ENCODE peak calls at places on chromosomes 7 and 10, in five cellular contexts. L is thoracic aorta, G is AG04450, C is hepatocyte, N is GM10248. M is an unnamed sample.

GRCh38 chr7:151376218-151376902 is 33.5 kb downstream of the WDR86 start:
- DNase-seq in L (no peak), G (no peak), C (no peak), N (peak), M (no peak)

GRCh38 chr10:86688398-86688921 is 20.1 kb downstream of the LDB3 start:
- DNase-seq in L (no peak), G (peak), C (peak), N (peak), M (peak)

GRCh38 chr7:135911091-135911490 is 66.1 kb downstream of the MTPN start:
- DNase-seq in L (no peak), G (no peak), C (peak), N (no peak), M (no peak)

GRCh38 chr7:43170571-43170970 is 58.1 kb downstream of the HECW1 start:
- DNase-seq in L (no peak), G (no peak), C (no peak), N (no peak), M (no peak)

GRCh38 chr10:74770400-74770799 is 56.0 kb upstream of the KAT6B start:
- DNase-seq in L (no peak), G (no peak), C (no peak), N (no peak), M (peak)

GRCh38 chr10:132382231-132382922 is 14.6 kb upstream of the PWWP2B start:
- DNase-seq in L (no peak), G (no peak), C (no peak), N (no peak), M (no peak)

GRCh38 chr10:12703813-12704212 is 297.7 kb downstream of the CCDC3 start:
- DNase-seq in L (no peak), G (peak), C (no peak), N (no peak), M (no peak)

GRCh38 chr10:124002391-124003069 is 90.9 kb downstream of the CHST15 start:
- DNase-seq in L (no peak), G (no peak), C (no peak), N (peak), M (no peak)

DNA sequence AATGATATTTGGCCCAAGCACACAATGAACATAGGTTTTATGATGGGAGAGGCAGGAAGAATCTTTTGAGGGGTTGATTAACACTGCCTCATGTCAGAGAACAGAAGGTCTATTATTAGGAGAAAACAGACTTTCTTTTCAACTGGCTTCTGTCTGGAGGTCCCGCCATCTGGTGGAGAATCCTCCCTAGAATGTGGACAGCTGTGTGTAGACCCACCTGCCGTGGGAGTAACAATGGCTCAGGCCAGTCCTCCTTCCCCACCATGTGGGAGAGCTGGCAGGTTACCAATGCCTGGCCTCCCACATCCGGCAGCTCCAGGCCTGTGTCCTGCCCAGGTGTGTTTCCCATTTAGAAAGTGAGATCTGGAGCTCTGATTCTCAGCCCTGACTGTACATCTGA is 70.4 kb upstream of the AOAH start:
- DNase-seq in L (no peak), G (no peak), C (no peak), N (no peak), M (no peak)
- TF ChIP-seq CTCF in L (no peak), G (no peak), C (no peak), N (no peak), M (no peak)

GRCh38 chr7:117158941-117159705 is 163.7 kb downstream of the WNT2 start:
- DNase-seq in L (no peak), G (no peak), C (no peak), N (no peak), M (no peak)

GRCh38 chr7:117155694-117156093 is 167.2 kb downstream of the WNT2 start:
- DNase-seq in L (no peak), G (no peak), C (no peak), N (no peak), M (no peak)

GRCh38 chr7:117157871-117158209 is 165.0 kb downstream of the WNT2 start:
- DNase-seq in L (no peak), G (no peak), C (no peak), N (no peak), M (no peak)

GRCh38 chr7:117154721-117155120 is 168.1 kb downstream of the WNT2 start:
- DNase-seq in L (no peak), G (no peak), C (no peak), N (no peak), M (no peak)

GRCh38 chr7:117157121-117157870 is 165.6 kb downstream of the WNT2 start:
- DNase-seq in L (peak), G (peak), C (peak), N (no peak), M (no peak)
- TF ChIP-seq CTCF in L (no peak), G (peak), C (peak), N (no peak), M (no peak)

GRCh38 chr10:79144341-79145173 is 75.8 kb downstream of the ZMIZ1 start:
- DNase-seq in L (no peak), G (no peak), C (no peak), N (no peak), M (no peak)

GRCh38 chr10:79143879-79144278 is 75.1 kb downstream of the ZMIZ1 start:
- DNase-seq in L (no peak), G (no peak), C (no peak), N (no peak), M (no peak)

GRCh38 chr10:79142064-79142491 is 73.3 kb downstream of the ZMIZ1 start:
- DNase-seq in L (no peak), G (no peak), C (no peak), N (no peak), M (no peak)

GRCh38 chr10:79140906-79141305 is 72.1 kb downstream of the ZMIZ1 start:
- DNase-seq in L (no peak), G (no peak), C (no peak), N (no peak), M (no peak)

DNA sequence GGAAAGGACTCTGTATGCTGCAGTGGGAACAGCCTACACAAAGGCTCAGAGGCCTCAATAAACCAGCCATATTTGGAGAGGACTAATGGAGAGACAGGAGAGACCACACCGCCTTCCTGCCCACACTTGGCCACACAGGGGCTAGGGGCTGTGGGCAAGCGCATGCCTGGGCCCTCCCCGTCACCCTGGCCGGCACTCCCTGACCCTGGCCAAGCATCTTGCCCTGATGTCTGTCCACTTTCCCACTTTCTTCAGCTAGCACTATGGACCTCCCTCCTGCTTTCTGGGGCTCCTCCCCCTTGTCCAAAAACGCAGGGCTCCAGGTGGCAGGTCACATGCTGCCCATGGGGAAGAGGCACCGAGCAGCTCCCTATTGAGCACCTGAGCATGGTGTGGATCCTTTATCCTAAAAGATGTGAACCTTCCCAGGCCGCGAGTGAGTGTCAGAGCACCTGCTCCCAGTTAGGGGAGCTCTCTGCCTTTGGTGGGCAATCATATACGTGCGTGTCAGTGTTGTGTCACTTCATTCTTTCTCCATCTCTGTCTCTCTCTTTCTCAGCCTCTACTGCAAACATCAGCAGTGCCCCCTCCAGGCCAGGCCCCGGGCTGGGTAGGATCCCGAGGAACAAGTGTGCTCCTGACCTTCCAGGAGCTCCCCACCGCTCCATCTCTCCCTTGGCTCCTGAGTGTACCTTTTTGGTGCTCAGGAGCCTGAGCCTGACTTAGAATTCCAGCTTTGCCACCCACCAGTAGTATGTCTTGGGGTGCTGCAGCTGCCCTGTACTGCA is 74.0 kb downstream of the ZMIZ1 start:
- DNase-seq in L (no peak), G (no peak), C (no peak), N (no peak), M (no peak)
- TF ChIP-seq CTCF in L (no peak), G (no peak), C (no peak), N (peak), M (no peak)

GRCh38 chr7:116517626-116518025 is 7.2 kb upstream of the CAV1 start:
- DNase-seq in L (no peak), G (no peak), C (no peak), N (no peak), M (no peak)

GRCh38 chr7:116522247-116522646 is 2.6 kb upstream of the CAV1 start:
- DNase-seq in L (no peak), G (no peak), C (no peak), N (no peak), M (no peak)

GRCh38 chr7:116521046-116521664 is 3.7 kb upstream of the CAV1 start:
- DNase-seq in L (no peak), G (no peak), C (no peak), N (no peak), M (no peak)

GRCh38 chr7:116515584-116515983 is 9.3 kb upstream of the CAV1 start:
- DNase-seq in L (no peak), G (no peak), C (no peak), N (no peak), M (no peak)

GRCh38 chr7:116518971-116519370 is 5.9 kb upstream of the CAV1 start:
- DNase-seq in L (no peak), G (no peak), C (no peak), N (no peak), M (no peak)
- TF ChIP-seq CTCF in L (no peak), G (no peak), C (no peak), N (no peak), M (no peak)

GRCh38 chr7:5594616-5595544 is 171.2 kb upstream of the TNRC18 start:
- DNase-seq in L (no peak), G (no peak), C (peak), N (no peak), M (peak)
- TF ChIP-seq CTCF in L (no peak), G (no peak), C (no peak), N (no peak), M (no peak)

DNA sequence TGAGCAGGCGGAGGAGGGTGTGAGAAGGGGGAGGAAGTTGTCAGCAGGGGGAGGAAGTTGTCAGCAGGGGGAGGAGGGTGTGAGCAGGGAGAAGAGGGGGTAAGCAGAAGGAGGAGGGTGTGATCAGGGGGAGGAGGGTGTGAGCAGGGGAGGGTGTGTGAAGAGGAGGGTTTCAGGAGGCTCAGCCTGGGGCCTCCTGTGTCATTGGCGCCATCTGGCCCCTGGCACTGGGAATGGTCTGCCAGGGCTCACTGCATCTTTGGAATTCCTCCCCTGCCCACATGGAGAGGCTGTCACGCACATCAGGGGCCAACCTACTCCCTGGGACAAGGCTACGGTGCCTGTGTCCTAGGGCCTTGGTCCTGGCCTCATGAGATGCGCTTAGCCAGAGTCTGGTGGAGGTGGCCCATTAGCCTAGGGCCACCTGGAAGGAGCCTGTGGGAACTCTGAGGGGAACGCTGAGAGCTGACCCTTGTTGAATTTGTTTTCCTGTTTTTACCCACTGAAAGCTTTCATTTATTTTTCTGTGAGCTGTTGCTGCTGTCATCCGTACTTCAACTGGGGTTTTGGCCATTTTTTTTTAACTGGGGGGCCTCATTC is 18.0 kb downstream of the CAMK2B start:
- DNase-seq in L (no peak), G (no peak), C (no peak), N (peak), M (peak)
- TF ChIP-seq CTCF in L (no peak), G (peak), C (no peak), N (peak), M (peak)

DNA sequence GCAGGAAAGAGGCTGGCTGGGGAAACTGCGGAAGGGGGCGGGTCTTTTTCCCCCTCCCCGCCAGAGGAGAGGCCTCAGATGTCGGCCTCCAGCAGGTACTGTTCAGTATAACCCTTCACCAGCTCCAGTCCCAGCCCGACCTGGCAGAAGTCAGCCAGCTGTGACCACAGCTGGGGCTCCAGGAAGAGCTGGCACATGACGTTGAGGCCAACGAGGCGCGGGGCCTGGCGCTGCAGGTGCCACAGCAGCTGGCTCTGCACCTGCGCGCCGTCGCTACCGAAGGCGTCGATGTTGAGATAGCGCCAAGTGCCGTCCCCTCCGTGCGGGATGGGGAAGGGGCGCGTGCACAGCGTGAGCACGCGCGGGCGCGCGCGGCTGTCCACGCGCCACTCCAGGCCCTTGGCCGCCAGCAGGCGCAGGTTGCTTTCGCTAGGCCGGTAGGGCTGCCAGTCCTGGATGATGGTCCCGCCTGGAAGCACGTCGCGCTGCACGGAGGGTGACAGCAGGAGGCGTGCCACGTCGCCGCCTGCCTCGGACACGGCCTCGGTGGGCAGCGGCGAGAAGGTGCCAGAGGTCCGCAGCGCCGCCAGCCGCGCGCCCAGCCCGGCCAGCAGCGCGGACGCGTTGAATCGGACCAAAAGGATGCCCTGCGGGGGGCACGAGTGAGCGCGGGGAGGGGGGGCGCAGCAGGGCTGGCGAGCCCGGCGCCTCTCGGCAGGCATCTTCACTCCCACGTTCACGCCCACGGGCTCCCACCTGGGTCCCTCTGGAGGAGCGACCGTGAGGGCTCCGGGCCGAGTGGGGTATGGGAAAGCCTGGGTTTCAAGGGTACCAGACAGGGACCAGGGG is 6.9 kb upstream of the VGF start:
- DNase-seq in L (no peak), G (no peak), C (no peak), N (no peak), M (no peak)
- TF ChIP-seq CTCF in L (no peak), G (no peak), C (no peak), N (no peak), M (no peak)

DNA sequence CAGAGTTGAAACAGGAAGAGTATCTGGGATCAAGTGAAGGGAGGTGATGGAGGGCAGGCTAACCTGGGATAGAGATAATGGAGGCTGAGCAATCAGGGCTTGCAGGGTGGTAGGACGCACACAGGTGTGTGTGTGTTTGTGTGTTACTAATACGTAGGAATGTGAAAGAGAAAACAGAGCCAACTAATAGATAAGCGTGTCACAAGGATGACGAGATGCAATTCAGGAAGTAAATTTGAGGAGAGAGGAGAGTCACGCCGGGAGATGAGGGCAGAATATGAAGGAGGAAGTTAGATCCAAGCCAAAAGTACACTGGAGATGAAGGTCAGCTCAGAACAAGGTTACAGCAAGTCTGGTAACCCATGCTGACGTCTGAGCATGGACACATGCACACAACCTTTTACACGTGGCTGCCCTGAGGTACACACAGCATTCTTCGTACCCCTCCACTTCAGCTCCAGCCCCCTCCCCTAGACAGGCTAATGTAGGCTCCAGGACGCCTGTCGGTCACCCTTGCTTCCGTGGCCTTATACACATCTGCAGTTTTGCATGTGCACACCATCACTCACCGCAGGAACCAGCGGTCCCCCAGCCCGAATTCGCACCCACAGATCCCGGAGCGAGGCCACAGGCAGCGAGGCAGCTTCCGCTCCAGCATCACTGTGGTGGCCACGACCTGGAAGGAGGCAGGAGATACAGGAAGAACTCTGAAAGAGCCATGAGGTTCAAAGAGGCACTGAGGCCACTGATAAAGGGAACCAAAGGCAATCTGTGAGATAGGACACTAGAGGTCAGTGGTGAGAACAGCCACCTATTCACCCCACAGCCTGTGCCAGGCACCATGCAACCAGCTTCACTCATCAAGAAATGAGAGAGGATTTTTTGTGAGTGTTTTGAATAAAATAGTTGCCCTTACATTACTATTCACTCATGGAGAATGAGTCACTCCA is 23.7 kb upstream of the TRPV6 start:
- DNase-seq in L (no peak), G (no peak), C (peak), N (peak), M (no peak)
- TF ChIP-seq CTCF in L (no peak), G (no peak), C (peak), N (peak), M (no peak)